ENCODE peak calls at places on chromosome 15, in ten cellular contexts. I is heart right ventricle; N is heart left ventricle; H is PC-3; G is CD4-positive, CD25-positive, alpha-beta regulatory T cell; R is A549; T is left lung; D is naive thymus-derived CD4-positive, alpha-beta T cell; V is body of pancreas; F is aorta. X is an unnamed sample.

GRCh38 chr15:55237219-55238130 is 40.7 kb upstream of the RSL24D1 start:
- ATAC-seq in I (no peak), N (no peak), H (no peak), G (no peak), R (no peak), T (peak), D (no peak), V (no peak), F (no peak), X (no peak)

GRCh38 chr15:25737218-25737643 is 125.9 kb downstream of the ATP10A start:
- ATAC-seq in I (peak), N (peak), H (no peak), G (no peak), R (no peak), T (no peak), D (no peak), V (no peak), F (peak), X (peak)

GRCh38 chr15:60052796-60053195 is 48.7 kb downstream of the FOXB1 start:
- ATAC-seq in I (no peak), N (no peak), H (no peak), G (no peak), R (no peak), T (no peak), D (no peak), V (no peak), F (no peak), X (no peak)

GRCh38 chr15:63668601-63669000 is 71.4 kb downstream of the FBXL22 start:
- ATAC-seq in I (no peak), N (no peak), H (no peak), G (peak), R (no peak), T (no peak), D (peak), V (no peak), F (no peak), X (no peak)

GRCh38 chr15:87609474-87609873 is 647.1 kb downstream of the NTRK3 start:
- ATAC-seq in I (no peak), N (peak), H (no peak), G (no peak), R (peak), T (peak), D (no peak), V (no peak), F (peak), X (peak)

GRCh38 chr15:77392762-77393470 is 27.0 kb downstream of the PEAK1 start:
- ATAC-seq in I (peak), N (no peak), H (no peak), G (no peak), R (no peak), T (no peak), D (no peak), V (no peak), F (no peak), X (no peak)

GRCh38 chr15:41251411-41251810 is 20.3 kb downstream of the CHP1 start:
- ATAC-seq in I (no peak), N (no peak), H (no peak), G (no peak), R (no peak), T (no peak), D (no peak), V (no peak), F (no peak), X (no peak)

GRCh38 chr15:81645470-81645869 is 271.5 kb upstream of the TMC3 start:
- ATAC-seq in I (no peak), N (no peak), H (no peak), G (no peak), R (peak), T (no peak), D (no peak), V (no peak), F (no peak), X (no peak)

GRCh38 chr15:59131955-59132562 is 27.1 kb downstream of the CCNB2 start:
- ATAC-seq in I (no peak), N (no peak), H (no peak), G (no peak), R (no peak), T (no peak), D (no peak), V (no peak), F (no peak), X (no peak)

GRCh38 chr15:84657748-84658079 is 285 bp downstream of the NMB start:
- ATAC-seq in I (no peak), N (no peak), H (no peak), G (no peak), R (no peak), T (no peak), D (no peak), V (no peak), F (no peak), X (no peak)

GRCh38 chr15:84658080-84658787 is at the start of gene NMB:
- ATAC-seq in I (peak), N (peak), H (peak), G (peak), R (peak), T (peak), D (peak), V (peak), F (peak), X (peak)

GRCh38 chr15:84659904-84660781 is 2.1 kb upstream of the NMB start:
- ATAC-seq in I (no peak), N (no peak), H (peak), G (no peak), R (no peak), T (no peak), D (no peak), V (no peak), F (no peak), X (no peak)

GRCh38 chr15:84656972-84657371 is 1.0 kb downstream of the NMB start:
- ATAC-seq in I (no peak), N (no peak), H (no peak), G (no peak), R (no peak), T (no peak), D (no peak), V (no peak), F (no peak), X (no peak)

DNA sequence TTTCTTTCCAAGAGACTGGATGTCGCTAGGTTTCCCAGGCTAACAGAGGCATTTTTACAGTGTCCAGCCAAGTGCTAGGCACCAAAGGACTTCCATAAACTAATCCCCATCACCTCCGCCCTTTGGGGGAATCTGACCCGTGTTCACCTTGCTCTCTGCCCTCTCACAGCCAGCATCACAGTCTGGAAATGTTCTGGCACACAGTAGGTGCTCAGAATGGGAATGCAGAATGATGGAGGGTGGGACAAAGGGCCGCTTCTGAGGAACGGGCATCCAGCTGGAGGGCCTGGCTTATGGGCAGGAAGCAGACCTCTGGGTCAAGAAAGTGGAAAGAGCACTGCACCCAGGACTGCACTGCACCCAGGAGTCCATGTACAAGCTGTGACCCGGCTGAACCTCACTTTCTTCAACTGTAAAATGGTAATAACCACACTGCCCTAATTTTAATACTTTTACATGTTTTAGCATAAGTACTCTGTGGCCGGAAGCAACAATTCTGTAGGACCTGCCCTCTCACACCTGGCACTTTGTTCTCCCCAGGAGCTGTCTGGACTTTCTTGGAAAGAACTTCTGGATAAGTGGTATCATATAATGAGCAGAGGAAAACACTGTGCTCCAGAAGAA is 901 bp upstream of the NMB start:
- ATAC-seq in I (no peak), N (no peak), H (no peak), G (no peak), R (no peak), T (no peak), D (no peak), V (no peak), F (no peak), X (no peak)
- H3K4me3 ChIP-seq in I (peak), N (peak), H (peak), G (peak), R (peak), T (peak), D (peak), V (no peak), F (no peak), X (peak)

GRCh38 chr15:101521084-101521483 is 31.6 kb upstream of the PCSK6 start:
- ATAC-seq in I (no peak), N (no peak), H (no peak), G (no peak), R (no peak), T (no peak), D (no peak), V (no peak), F (no peak), X (no peak)

GRCh38 chr15:101523560-101523940 is 34.0 kb upstream of the PCSK6 start:
- ATAC-seq in I (no peak), N (no peak), H (no peak), G (no peak), R (no peak), T (no peak), D (no peak), V (no peak), F (no peak), X (no peak)

GRCh38 chr15:101522621-101523559 is 33.4 kb upstream of the PCSK6 start:
- ATAC-seq in I (no peak), N (no peak), H (no peak), G (no peak), R (no peak), T (no peak), D (no peak), V (no peak), F (no peak), X (no peak)

GRCh38 chr15:101521563-101521962 is 32.1 kb upstream of the PCSK6 start:
- ATAC-seq in I (no peak), N (no peak), H (no peak), G (no peak), R (no peak), T (peak), D (peak), V (no peak), F (no peak), X (no peak)

DNA sequence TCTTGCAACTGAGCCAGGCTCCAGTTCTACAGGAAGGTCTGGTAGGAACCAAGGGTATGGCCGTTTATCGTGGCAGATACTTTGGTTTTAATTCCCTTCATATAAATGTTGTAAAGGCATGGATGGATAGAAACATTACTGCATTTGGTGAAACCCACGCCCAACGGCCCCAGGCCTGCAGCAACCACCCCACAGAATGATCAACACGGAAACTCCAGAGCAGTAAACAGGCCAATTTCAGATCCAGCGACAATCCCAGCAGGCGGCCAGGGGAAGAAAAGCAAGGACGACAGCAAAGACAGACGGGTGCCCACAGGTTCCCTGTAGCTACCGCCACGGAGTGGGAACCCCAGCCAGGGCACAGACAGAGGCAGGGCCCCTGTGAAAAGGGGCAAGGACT is 32.6 kb upstream of the PCSK6 start:
- ATAC-seq in I (no peak), N (no peak), H (no peak), G (no peak), R (no peak), T (no peak), D (no peak), V (no peak), F (no peak), X (no peak)
- H3K4me3 ChIP-seq in I (no peak), N (no peak), H (no peak), G (no peak), R (no peak), T (no peak), D (no peak), V (no peak), F (no peak), X (no peak)

GRCh38 chr15:75641176-75641498 is 1.1 kb upstream of the IMP3 start:
- ATAC-seq in I (no peak), N (no peak), H (no peak), G (no peak), R (no peak), T (no peak), D (no peak), V (no peak), F (no peak), X (no peak)
- H3K4me3 ChIP-seq in I (no peak), N (peak), H (peak), G (no peak), R (peak), T (peak), D (no peak), V (no peak), F (no peak), X (no peak)

GRCh38 chr15:98547255-98547654 is 101.1 kb upstream of the IGF1R start:
- ATAC-seq in I (no peak), N (no peak), H (no peak), G (no peak), R (no peak), T (peak), D (no peak), V (no peak), F (no peak), X (no peak)
- H3K4me3 ChIP-seq in I (no peak), N (peak), H (no peak), G (no peak), R (no peak), T (peak), D (no peak), V (no peak), F (no peak), X (peak)

GRCh38 chr15:90666135-90666909 is 50.8 kb upstream of the BLM start:
- ATAC-seq in I (no peak), N (no peak), H (no peak), G (no peak), R (no peak), T (no peak), D (no peak), V (no peak), F (no peak), X (no peak)
- H3K4me3 ChIP-seq in I (peak), N (peak), H (peak), G (peak), R (peak), T (peak), D (peak), V (no peak), F (no peak), X (peak)

DNA sequence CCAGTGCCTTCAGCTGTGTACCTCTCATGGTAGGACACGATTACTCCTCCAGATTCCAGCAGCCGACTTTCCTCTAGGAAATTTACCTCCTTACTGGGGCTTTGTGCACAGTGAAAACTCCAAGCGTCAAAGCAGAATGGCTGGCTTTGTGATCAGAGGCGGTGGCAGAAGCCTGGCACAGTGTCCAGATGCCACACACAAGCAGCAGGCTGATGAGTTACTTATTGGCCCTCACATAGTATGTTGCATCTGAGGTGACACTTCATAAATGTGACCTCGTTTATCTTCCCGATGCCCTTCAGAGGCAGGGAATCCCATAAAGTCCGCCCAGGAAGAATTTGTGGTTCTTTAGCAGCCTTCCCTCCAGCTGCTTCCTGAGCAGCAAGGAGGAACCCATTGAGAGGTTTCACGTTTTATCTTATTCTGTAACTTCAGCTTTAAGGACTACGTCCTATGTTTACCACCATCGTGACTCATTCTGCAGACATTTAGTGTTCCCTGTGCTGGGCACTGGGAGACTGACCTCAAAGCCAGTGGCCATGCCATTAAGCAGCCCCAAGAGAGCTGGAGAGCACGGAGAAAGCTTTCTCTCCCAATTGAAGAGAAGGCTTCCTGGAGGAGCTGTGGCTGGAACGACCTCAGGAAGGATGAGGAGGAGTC is 107.0 kb upstream of the C15orf61 start:
- ATAC-seq in I (peak), N (peak), H (peak), G (no peak), R (peak), T (peak), D (no peak), V (no peak), F (no peak), X (no peak)
- H3K4me3 ChIP-seq in I (no peak), N (no peak), H (no peak), G (no peak), R (no peak), T (no peak), D (no peak), V (no peak), F (no peak), X (no peak)

DNA sequence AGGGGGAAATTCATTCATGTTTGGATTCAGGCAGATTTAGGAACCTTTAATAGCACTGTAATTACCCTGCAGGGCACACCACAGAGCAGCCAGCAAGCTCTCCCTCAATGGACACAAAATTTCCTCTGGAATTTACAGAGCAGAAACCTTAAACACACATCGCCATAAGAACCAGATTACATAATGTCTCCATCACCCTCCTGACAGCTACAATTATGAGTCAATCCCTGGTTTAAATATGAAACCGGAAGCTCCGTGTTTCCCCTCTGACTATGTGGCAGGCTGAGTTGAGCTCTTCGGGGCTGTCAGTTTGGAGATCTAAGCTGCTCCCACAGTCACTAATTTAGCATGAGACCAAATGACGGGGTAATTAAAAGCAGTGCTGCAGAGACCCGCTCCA is 134.6 kb downstream of the TMCO5A start:
- ATAC-seq in I (no peak), N (peak), H (peak), G (peak), R (peak), T (peak), D (peak), V (no peak), F (peak), X (peak)
- H3K4me3 ChIP-seq in I (peak), N (peak), H (peak), G (peak), R (peak), T (no peak), D (no peak), V (no peak), F (peak), X (peak)

GRCh38 chr15:64772964-64773363 is 2.4 kb downstream of the RBPMS2 start:
- ATAC-seq in I (no peak), N (no peak), H (no peak), G (no peak), R (no peak), T (no peak), D (no peak), V (no peak), F (no peak), X (no peak)

GRCh38 chr15:64775551-64776401 is at the start of gene RBPMS2:
- ATAC-seq in I (peak), N (peak), H (no peak), G (no peak), R (peak), T (peak), D (peak), V (peak), F (no peak), X (peak)

GRCh38 chr15:64774556-64775523 is 549 bp downstream of the RBPMS2 start:
- ATAC-seq in I (peak), N (peak), H (peak), G (no peak), R (peak), T (peak), D (peak), V (peak), F (peak), X (peak)

GRCh38 chr15:64772488-64772887 is 2.9 kb downstream of the RBPMS2 start:
- ATAC-seq in I (no peak), N (no peak), H (no peak), G (no peak), R (no peak), T (no peak), D (no peak), V (no peak), F (no peak), X (no peak)

GRCh38 chr15:64773606-64774555 is 1.5 kb downstream of the RBPMS2 start:
- ATAC-seq in I (peak), N (peak), H (no peak), G (no peak), R (peak), T (no peak), D (no peak), V (no peak), F (no peak), X (peak)
- H3K4me3 ChIP-seq in I (peak), N (peak), H (no peak), G (no peak), R (peak), T (peak), D (no peak), V (no peak), F (no peak), X (peak)

GRCh38 chr15:90871097-90871715 is 2.8 kb downstream of the FURIN start:
- ATAC-seq in I (no peak), N (no peak), H (peak), G (peak), R (peak), T (peak), D (peak), V (peak), F (peak), X (peak)

GRCh38 chr15:90871716-90872480 is 3.5 kb downstream of the FURIN start:
- ATAC-seq in I (peak), N (no peak), H (peak), G (no peak), R (peak), T (peak), D (peak), V (peak), F (no peak), X (peak)

GRCh38 chr15:90869140-90869541 is 753 bp downstream of the FURIN start:
- ATAC-seq in I (no peak), N (no peak), H (no peak), G (no peak), R (no peak), T (no peak), D (no peak), V (no peak), F (no peak), X (no peak)

GRCh38 chr15:90869601-90870353 is 1.4 kb downstream of the FURIN start:
- ATAC-seq in I (peak), N (peak), H (peak), G (peak), R (peak), T (peak), D (peak), V (peak), F (peak), X (peak)

GRCh38 chr15:90870354-90871096 is 2.1 kb downstream of the FURIN start:
- ATAC-seq in I (no peak), N (no peak), H (no peak), G (peak), R (no peak), T (peak), D (peak), V (no peak), F (no peak), X (no peak)
- H3K4me3 ChIP-seq in I (peak), N (peak), H (peak), G (peak), R (peak), T (peak), D (peak), V (no peak), F (peak), X (peak)

X was measured in gastroesophageal sphincter.